ENCODE peak calls at places on chromosomes 3 and 15, in six cellular contexts. M is HTR-8/SVneo, H is NCI-H1092 treated with DMSO at 0.1 percent for 48 hours, P is heart left ventricle, G is NCI-H446 treated with DMSO at 0.1 percent for 48 hours, I is NCI-H345. A is an unnamed sample.

GRCh38 chr3:51389423-51390183 is 1.5 kb upstream of the RBM15B start:
- DNase-seq in I (peak), P (peak), M (peak), H (no peak), G (no peak), A (no peak)

GRCh38 chr15:48331796-48332641 is 790 bp downstream of the DUT start:
- DNase-seq in I (peak), M (peak), P (peak), G (peak), H (peak), A (peak)

GRCh38 chr15:51924146-51925068 is 47.2 kb downstream of the LEO1 start:
- DNase-seq in I (no peak), H (no peak), G (no peak), M (no peak), P (no peak), A (peak)

GRCh38 chr15:58433597-58434333 is 2.0 kb downstream of the LIPC start:
- DNase-seq in H (no peak), M (no peak), P (no peak), I (no peak), G (peak), A (peak)

GRCh38 chr3:194212021-194212868 is 76.3 kb downstream of the HES1 start:
- DNase-seq in G (no peak), H (no peak), P (no peak), M (no peak), I (no peak), A (no peak)

GRCh38 chr3:103002447-103002846 is 567.6 kb downstream of the ZPLD1 start:
- DNase-seq in I (no peak), G (peak), M (no peak), P (no peak), H (no peak), A (no peak)

GRCh38 chr15:67820992-67821783 is 4.1 kb upstream of the SKOR1 start:
- DNase-seq in P (peak), M (peak), G (no peak), I (no peak), H (no peak), A (no peak)

GRCh38 chr3:113241292-113242033 is 30.1 kb downstream of the BOC start:
- DNase-seq in I (no peak), M (peak), P (no peak), G (no peak), H (peak), A (no peak)

GRCh38 chr3:185280572-185281365 is 26.9 kb upstream of the EHHADH start:
- DNase-seq in P (no peak), H (peak), M (peak), G (peak), I (peak), A (no peak)

GRCh38 chr15:60464836-60465630 is 13.9 kb downstream of the ICE2 start:
- DNase-seq in H (no peak), G (no peak), M (no peak), P (no peak), I (no peak), A (no peak)

GRCh38 chr3:923161-923910 is 169.5 kb upstream of the CNTN6 start:
- DNase-seq in G (no peak), H (no peak), M (no peak), I (no peak), P (no peak), A (no peak)

GRCh38 chr3:149368850-149369497 is 8.5 kb downstream of the TM4SF1 start:
- DNase-seq in P (no peak), M (no peak), I (peak), H (peak), G (no peak), A (no peak)

GRCh38 chr3:99504258-99504657 is 134.1 kb upstream of the COL8A1 start:
- DNase-seq in H (no peak), I (no peak), G (no peak), M (no peak), P (no peak), A (no peak)

GRCh38 chr3:173465112-173465511 is 67.6 kb downstream of the NLGN1 start:
- DNase-seq in H (no peak), I (no peak), G (peak), P (no peak), M (no peak), A (no peak)

GRCh38 chr15:41774873-41775417 is 661 bp downstream of the MAPKBP1 start:
- DNase-seq in M (no peak), P (no peak), I (no peak), H (no peak), G (no peak), A (no peak)

GRCh38 chr3:167882057-167882667 is 146.6 kb downstream of the SERPINI1 start:
- DNase-seq in G (peak), H (peak), M (peak), P (no peak), I (peak), A (no peak)

GRCh38 chr3:160088492-160089137 is 100.0 kb downstream of the IL12A start:
- DNase-seq in P (no peak), I (no peak), H (no peak), G (no peak), M (no peak), A (no peak)

GRCh38 chr15:99167640-99168039 is 62.8 kb downstream of the SYNM start:
- DNase-seq in H (no peak), I (no peak), P (no peak), M (no peak), G (no peak), A (no peak)

GRCh38 chr15:37973856-37974255 is 39.4 kb downstream of the TMCO5A start:
- DNase-seq in M (no peak), P (no peak), H (no peak), G (no peak), I (no peak), A (no peak)

GRCh38 chr3:170429050-170429449 is 10.4 kb downstream of the CLDN11 start:
- DNase-seq in I (no peak), G (no peak), M (peak), H (no peak), P (no peak), A (no peak)

GRCh38 chr3:157166559-157166958 is 6.6 kb upstream of the CCNL1 start:
- DNase-seq in P (no peak), M (no peak), H (no peak), I (no peak), G (no peak), A (no peak)

GRCh38 chr15:79610021-79610420 is 177.9 kb downstream of the MINAR1 start:
- DNase-seq in G (no peak), M (no peak), H (no peak), I (no peak), P (no peak), A (no peak)

GRCh38 chr15:45449878-45450277 is 71.5 kb upstream of the GATM start:
- DNase-seq in H (no peak), M (no peak), P (no peak), G (no peak), I (no peak), A (no peak)

GRCh38 chr15:41483115-41483514 is 10.6 kb upstream of the ITPKA start:
- DNase-seq in G (no peak), H (no peak), M (no peak), P (no peak), I (no peak), A (no peak)

GRCh38 chr3:192186508-192186907 is 540.8 kb downstream of the FGF12 start:
- DNase-seq in H (no peak), G (no peak), I (no peak), M (no peak), P (no peak), A (no peak)

GRCh38 chr3:150146891-150147761 is 176.4 kb upstream of the PFN2 start:
- DNase-seq in M (peak), I (no peak), G (no peak), H (no peak), P (no peak), A (no peak)

GRCh38 chr3:14144423-14145075 is 19.7 kb downstream of the TMEM43 start:
- DNase-seq in H (peak), G (peak), P (no peak), M (peak), I (peak), A (no peak)